ENCODE peak calls at places on chromosomes 16 and 17, in four cellular contexts. One of them, this sample, is unnamed.

GRCh38 chr17:10384175-10384574 is 11.4 kb upstream of the MYH13 start:
- DNase-seq in kidney glomerular epithelial cell: no peak
- DNase-seq in stimulated activated CD4-positive, alpha-beta T cell treated with anti-CD3 and anti-CD28 coated beads, Interleukin-2, amount 100 ng/mL, for 48 hours: no peak
- DNase-seq in transverse colon: no peak
- DNase-seq in this sample: no peak

GRCh38 chr16:86661715-86662114 is 83.4 kb downstream of the FOXL1 start:
- DNase-seq in stimulated activated CD4-positive, alpha-beta T cell treated with anti-CD3 and anti-CD28 coated beads, Interleukin-2, amount 100 ng/mL, for 48 hours: no peak
- DNase-seq in transverse colon: no peak
- DNase-seq in kidney glomerular epithelial cell: no peak
- DNase-seq in this sample: no peak

GRCh38 chr17:29458066-29458465 is 67.9 kb downstream of the TAOK1 start:
- DNase-seq in kidney glomerular epithelial cell: no peak
- DNase-seq in transverse colon: no peak
- DNase-seq in stimulated activated CD4-positive, alpha-beta T cell treated with anti-CD3 and anti-CD28 coated beads, Interleukin-2, amount 100 ng/mL, for 48 hours: no peak
- DNase-seq in this sample: no peak

GRCh38 chr17:65474658-65475057 is 86.8 kb downstream of the AXIN2 start:
- DNase-seq in stimulated activated CD4-positive, alpha-beta T cell treated with anti-CD3 and anti-CD28 coated beads, Interleukin-2, amount 100 ng/mL, for 48 hours: no peak
- DNase-seq in transverse colon: no peak
- DNase-seq in kidney glomerular epithelial cell: no peak
- DNase-seq in this sample: no peak

GRCh38 chr16:51433597-51433996 is 282.5 kb upstream of the SALL1 start:
- DNase-seq in stimulated activated CD4-positive, alpha-beta T cell treated with anti-CD3 and anti-CD28 coated beads, Interleukin-2, amount 100 ng/mL, for 48 hours: no peak
- DNase-seq in transverse colon: no peak
- DNase-seq in kidney glomerular epithelial cell: no peak
- DNase-seq in this sample: no peak

GRCh38 chr17:38434178-38434665 is 6.0 kb downstream of the ARHGAP23 start:
- DNase-seq in transverse colon: no peak
- DNase-seq in kidney glomerular epithelial cell: no peak
- DNase-seq in stimulated activated CD4-positive, alpha-beta T cell treated with anti-CD3 and anti-CD28 coated beads, Interleukin-2, amount 100 ng/mL, for 48 hours: no peak
- DNase-seq in this sample: no peak

GRCh38 chr17:47276868-47277267 is 23.2 kb downstream of the ITGB3 start:
- DNase-seq in transverse colon: peak
- DNase-seq in kidney glomerular epithelial cell: peak
- DNase-seq in stimulated activated CD4-positive, alpha-beta T cell treated with anti-CD3 and anti-CD28 coated beads, Interleukin-2, amount 100 ng/mL, for 48 hours: no peak
- DNase-seq in this sample: peak

GRCh38 chr17:4247981-4248388 is 15.8 kb downstream of the ANKFY1 start:
- DNase-seq in stimulated activated CD4-positive, alpha-beta T cell treated with anti-CD3 and anti-CD28 coated beads, Interleukin-2, amount 100 ng/mL, for 48 hours: no peak
- DNase-seq in transverse colon: peak
- DNase-seq in kidney glomerular epithelial cell: no peak
- DNase-seq in this sample: peak

GRCh38 chr17:49443862-49444261 is 29.2 kb upstream of the PHB1 start:
- DNase-seq in kidney glomerular epithelial cell: no peak
- DNase-seq in stimulated activated CD4-positive, alpha-beta T cell treated with anti-CD3 and anti-CD28 coated beads, Interleukin-2, amount 100 ng/mL, for 48 hours: no peak
- DNase-seq in transverse colon: no peak
- DNase-seq in this sample: no peak

GRCh38 chr16:67448580-67448979 is 17.7 kb downstream of the HSD11B2 start:
- DNase-seq in transverse colon: peak
- DNase-seq in stimulated activated CD4-positive, alpha-beta T cell treated with anti-CD3 and anti-CD28 coated beads, Interleukin-2, amount 100 ng/mL, for 48 hours: no peak
- DNase-seq in kidney glomerular epithelial cell: no peak
- DNase-seq in this sample: no peak

GRCh38 chr17:4498461-4499397 is at the start of gene SPNS2:
- DNase-seq in kidney glomerular epithelial cell: peak
- DNase-seq in transverse colon: peak
- DNase-seq in stimulated activated CD4-positive, alpha-beta T cell treated with anti-CD3 and anti-CD28 coated beads, Interleukin-2, amount 100 ng/mL, for 48 hours: peak
- DNase-seq in this sample: peak

GRCh38 chr17:63930951-63931575 is 1.1 kb downstream of the CD79B start:
- DNase-seq in transverse colon: peak
- DNase-seq in kidney glomerular epithelial cell: no peak
- DNase-seq in stimulated activated CD4-positive, alpha-beta T cell treated with anti-CD3 and anti-CD28 coated beads, Interleukin-2, amount 100 ng/mL, for 48 hours: peak
- DNase-seq in this sample: no peak

GRCh38 chr16:29641561-29641960 is 21.5 kb upstream of the SPN start:
- DNase-seq in kidney glomerular epithelial cell: no peak
- DNase-seq in transverse colon: no peak
- DNase-seq in stimulated activated CD4-positive, alpha-beta T cell treated with anti-CD3 and anti-CD28 coated beads, Interleukin-2, amount 100 ng/mL, for 48 hours: no peak
- DNase-seq in this sample: no peak

GRCh38 chr16:81797443-81797842 is 18.4 kb downstream of the PLCG2 start:
- DNase-seq in stimulated activated CD4-positive, alpha-beta T cell treated with anti-CD3 and anti-CD28 coated beads, Interleukin-2, amount 100 ng/mL, for 48 hours: no peak
- DNase-seq in transverse colon: peak
- DNase-seq in kidney glomerular epithelial cell: no peak
- DNase-seq in this sample: no peak

GRCh38 chr16:11566398-11566797 is 20.3 kb downstream of the LITAF start:
- DNase-seq in kidney glomerular epithelial cell: no peak
- DNase-seq in stimulated activated CD4-positive, alpha-beta T cell treated with anti-CD3 and anti-CD28 coated beads, Interleukin-2, amount 100 ng/mL, for 48 hours: no peak
- DNase-seq in transverse colon: no peak
- DNase-seq in this sample: no peak

GRCh38 chr17:64506576-64507417 is at the start of gene CEP95:
- DNase-seq in stimulated activated CD4-positive, alpha-beta T cell treated with anti-CD3 and anti-CD28 coated beads, Interleukin-2, amount 100 ng/mL, for 48 hours: peak
- DNase-seq in transverse colon: peak
- DNase-seq in kidney glomerular epithelial cell: no peak
- DNase-seq in this sample: peak

GRCh38 chr17:82948081-82948511 is 108.3 kb upstream of the ZNF750 start:
- DNase-seq in stimulated activated CD4-positive, alpha-beta T cell treated with anti-CD3 and anti-CD28 coated beads, Interleukin-2, amount 100 ng/mL, for 48 hours: no peak
- DNase-seq in transverse colon: peak
- DNase-seq in kidney glomerular epithelial cell: no peak
- DNase-seq in this sample: no peak

GRCh38 chr17:37523715-37524219 is 34.1 kb downstream of the DUSP14 start:
- DNase-seq in stimulated activated CD4-positive, alpha-beta T cell treated with anti-CD3 and anti-CD28 coated beads, Interleukin-2, amount 100 ng/mL, for 48 hours: no peak
- DNase-seq in kidney glomerular epithelial cell: no peak
- DNase-seq in transverse colon: no peak
- DNase-seq in this sample: no peak

GRCh38 chr17:68355093-68355492 is 63.8 kb downstream of the ARSG start:
- DNase-seq in transverse colon: no peak
- DNase-seq in kidney glomerular epithelial cell: no peak
- DNase-seq in stimulated activated CD4-positive, alpha-beta T cell treated with anti-CD3 and anti-CD28 coated beads, Interleukin-2, amount 100 ng/mL, for 48 hours: no peak
- DNase-seq in this sample: no peak

GRCh38 chr17:75064040-75064439 is 17.0 kb downstream of the KCTD2 start:
- DNase-seq in stimulated activated CD4-positive, alpha-beta T cell treated with anti-CD3 and anti-CD28 coated beads, Interleukin-2, amount 100 ng/mL, for 48 hours: no peak
- DNase-seq in transverse colon: no peak
- DNase-seq in kidney glomerular epithelial cell: no peak
- DNase-seq in this sample: no peak

GRCh38 chr17:79776378-79777165 is 1.4 kb upstream of the CBX2 start:
- DNase-seq in stimulated activated CD4-positive, alpha-beta T cell treated with anti-CD3 and anti-CD28 coated beads, Interleukin-2, amount 100 ng/mL, for 48 hours: no peak
- DNase-seq in kidney glomerular epithelial cell: no peak
- DNase-seq in transverse colon: no peak
- DNase-seq in this sample: no peak

GRCh38 chr17:54891176-54891821 is 9.4 kb upstream of the TOM1L1 start:
- DNase-seq in transverse colon: no peak
- DNase-seq in stimulated activated CD4-positive, alpha-beta T cell treated with anti-CD3 and anti-CD28 coated beads, Interleukin-2, amount 100 ng/mL, for 48 hours: no peak
- DNase-seq in kidney glomerular epithelial cell: peak
- DNase-seq in this sample: peak

GRCh38 chr17:35214192-35214591 is 20.0 kb upstream of the SLC35G3 start:
- DNase-seq in stimulated activated CD4-positive, alpha-beta T cell treated with anti-CD3 and anti-CD28 coated beads, Interleukin-2, amount 100 ng/mL, for 48 hours: no peak
- DNase-seq in transverse colon: no peak
- DNase-seq in kidney glomerular epithelial cell: no peak
- DNase-seq in this sample: no peak

GRCh38 chr16:49601541-49601940 is 227.9 kb downstream of the C16orf78 start:
- DNase-seq in stimulated activated CD4-positive, alpha-beta T cell treated with anti-CD3 and anti-CD28 coated beads, Interleukin-2, amount 100 ng/mL, for 48 hours: no peak
- DNase-seq in transverse colon: no peak
- DNase-seq in kidney glomerular epithelial cell: no peak
- DNase-seq in this sample: no peak

GRCh38 chr17:78219396-78220150 is 5.5 kb downstream of the BIRC5 start:
- DNase-seq in transverse colon: no peak
- DNase-seq in kidney glomerular epithelial cell: no peak
- DNase-seq in stimulated activated CD4-positive, alpha-beta T cell treated with anti-CD3 and anti-CD28 coated beads, Interleukin-2, amount 100 ng/mL, for 48 hours: no peak
- DNase-seq in this sample: no peak

GRCh38 chr17:82089723-82090548 is 8.1 kb downstream of the FASN start:
- DNase-seq in kidney glomerular epithelial cell: no peak
- DNase-seq in stimulated activated CD4-positive, alpha-beta T cell treated with anti-CD3 and anti-CD28 coated beads, Interleukin-2, amount 100 ng/mL, for 48 hours: no peak
- DNase-seq in transverse colon: no peak
- DNase-seq in this sample: no peak

GRCh38 chr17:44146375-44147346 is 4.9 kb downstream of the HROB start:
- DNase-seq in transverse colon: no peak
- DNase-seq in stimulated activated CD4-positive, alpha-beta T cell treated with anti-CD3 and anti-CD28 coated beads, Interleukin-2, amount 100 ng/mL, for 48 hours: no peak
- DNase-seq in kidney glomerular epithelial cell: no peak
- DNase-seq in this sample: no peak

GRCh38 chr16:2194852-2195315 is 1.5 kb downstream of the CASKIN1 start:
- DNase-seq in kidney glomerular epithelial cell: peak
- DNase-seq in transverse colon: peak
- DNase-seq in stimulated activated CD4-positive, alpha-beta T cell treated with anti-CD3 and anti-CD28 coated beads, Interleukin-2, amount 100 ng/mL, for 48 hours: no peak
- DNase-seq in this sample: peak

GRCh38 chr17:57609878-57610270 is 135.2 kb downstream of the CCDC182 start:
- DNase-seq in kidney glomerular epithelial cell: no peak
- DNase-seq in transverse colon: no peak
- DNase-seq in stimulated activated CD4-positive, alpha-beta T cell treated with anti-CD3 and anti-CD28 coated beads, Interleukin-2, amount 100 ng/mL, for 48 hours: no peak
- DNase-seq in this sample: no peak

GRCh38 chr16:71626018-71626857 is at the start of gene MARVELD3:
- DNase-seq in kidney glomerular epithelial cell: no peak
- DNase-seq in transverse colon: peak
- DNase-seq in stimulated activated CD4-positive, alpha-beta T cell treated with anti-CD3 and anti-CD28 coated beads, Interleukin-2, amount 100 ng/mL, for 48 hours: no peak
- DNase-seq in this sample: peak